ENCODE peak calls at places on chromosomes 4 and X, in nine cellular contexts. Z is CD8-positive, alpha-beta T cell; S is ascending aorta; E is OCI-LY7; N is A549; I is endothelial cell; F is fibroblast of pulmonary artery; W is mammary epithelial cell; O is right atrium auricular region. Y is an unnamed sample.

GRCh38 chr4:70842761-70843435 is 3.2 kb upstream of the GRSF1 start:
- DNase-seq in N (no peak), W (no peak), I (no peak), F (no peak), E (peak), Z (no peak), S (no peak), O (no peak), Y (no peak)

GRCh38 chrX:135421537-135421931 is 210 bp upstream of the SMIM10L2A start:
- DNase-seq in S (peak), W (peak), F (peak), Z (peak), O (peak), I (peak), N (peak), E (peak), Y (peak)

GRCh38 chrX:44871114-44871645 is 1.8 kb upstream of the KDM6A start:
- DNase-seq in I (no peak), F (no peak), E (no peak), O (no peak), S (no peak), N (no peak), W (no peak), Z (no peak), Y (no peak)

GRCh38 chr4:185518494-185518893 is 16.8 kb downstream of the PDLIM3 start:
- DNase-seq in W (no peak), S (no peak), E (no peak), N (no peak), Z (no peak), O (no peak), I (no peak), F (no peak), Y (no peak)

GRCh38 chrX:37047776-37048175 is 39.6 kb downstream of the FAM47C start:
- DNase-seq in S (no peak), Z (no peak), O (no peak), N (no peak), E (no peak), W (no peak), F (no peak), I (no peak), Y (no peak)

GRCh38 chrX:56221101-56221500 is 11.1 kb upstream of the KLF8 start:
- DNase-seq in Z (no peak), I (no peak), W (no peak), E (no peak), S (no peak), F (no peak), N (no peak), O (no peak), Y (no peak)

GRCh38 chr4:11297201-11297600 is 131.5 kb downstream of the HS3ST1 start:
- DNase-seq in W (peak), S (no peak), I (no peak), F (peak), Z (no peak), E (no peak), O (no peak), N (no peak), Y (peak)

GRCh38 chrX:16870861-16871584 is 861 bp upstream of the RBBP7 start:
- DNase-seq in F (peak), W (no peak), Z (no peak), S (no peak), O (no peak), N (no peak), E (peak), I (peak), Y (no peak)

GRCh38 chrX:40402771-40403533 is 177.8 kb upstream of the ATP6AP2 start:
- DNase-seq in E (no peak), F (peak), W (peak), O (no peak), S (no peak), Z (no peak), N (peak), I (no peak), Y (peak)

GRCh38 chr4:163175971-163176958 is 9.6 kb upstream of the NAF1 start:
- DNase-seq in E (no peak), O (no peak), S (no peak), F (no peak), Z (no peak), N (no peak), I (no peak), W (no peak), Y (no peak)
- TF ChIP-seq CTCF in E (no peak), O (no peak), S (no peak), F (no peak), Z (no peak), N (no peak), I (no peak), W (no peak), Y (no peak)

DNA sequence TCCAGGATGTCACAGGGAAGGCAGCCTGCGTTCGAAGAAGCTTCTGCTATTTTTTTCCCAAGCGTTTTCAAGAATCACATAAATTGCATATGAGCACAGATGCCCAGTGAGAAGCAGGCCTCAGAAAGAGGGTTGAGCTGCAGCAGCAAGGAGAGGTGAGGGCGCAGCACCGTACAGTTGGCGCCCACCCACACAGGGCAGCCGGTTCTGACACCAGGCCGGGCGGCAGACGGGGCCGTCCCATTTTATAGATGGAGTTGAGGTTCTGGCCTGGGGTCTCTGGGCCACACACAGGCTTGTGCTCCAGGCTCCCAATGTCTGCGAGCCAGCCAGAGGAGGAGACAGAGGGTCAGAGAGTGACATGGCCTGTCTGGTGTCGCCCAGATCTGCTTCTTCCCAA is 22.8 kb downstream of the CPZ start:
- DNase-seq in Z (no peak), I (no peak), F (no peak), E (no peak), S (no peak), O (no peak), W (no peak), N (no peak), Y (no peak)
- TF ChIP-seq CTCF in Z (no peak), I (no peak), F (no peak), E (no peak), S (no peak), O (no peak), W (no peak), N (no peak), Y (no peak)

GRCh38 chrX:150503898-150504219 is 64.6 kb upstream of the MTM1 start:
- DNase-seq in F (no peak), S (no peak), W (peak), I (no peak), N (no peak), O (no peak), Z (no peak), E (no peak), Y (peak)
- TF ChIP-seq CTCF in F (no peak), S (no peak), W (peak), I (no peak), N (no peak), O (no peak), Z (no peak), E (no peak), Y (no peak)

GRCh38 chrX:57902633-57903032 is 7.6 kb downstream of the ZXDA start:
- DNase-seq in N (no peak), F (no peak), E (no peak), I (no peak), O (no peak), S (no peak), W (no peak), Z (no peak), Y (no peak)
- TF ChIP-seq CTCF in N (no peak), F (no peak), E (no peak), I (no peak), O (no peak), S (no peak), W (no peak), Z (no peak), Y (no peak)

DNA sequence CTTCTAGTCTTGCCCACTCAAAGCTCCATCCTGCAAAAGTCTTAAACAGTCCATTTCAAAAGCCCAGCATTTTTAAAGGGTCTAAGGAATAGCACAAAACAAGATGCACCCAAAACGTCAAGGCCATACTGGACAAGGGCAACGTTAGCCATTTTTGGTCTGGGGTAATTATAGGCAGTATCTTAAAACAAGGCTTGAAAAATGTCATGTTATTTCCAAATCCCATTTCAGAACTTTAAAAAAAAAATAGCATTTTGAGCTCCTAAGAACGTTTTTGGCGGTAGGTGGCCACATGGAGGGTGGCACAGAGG is 584 bp upstream of the TMEM165 start:
- DNase-seq in F (no peak), S (no peak), O (no peak), Z (no peak), W (no peak), N (no peak), I (no peak), E (no peak), Y (no peak)
- TF ChIP-seq CTCF in F (no peak), S (peak), O (no peak), Z (peak), W (peak), N (no peak), I (no peak), E (peak), Y (no peak)

GRCh38 chrX:11352296-11352741 is 59.1 kb downstream of the AMELX start:
- DNase-seq in N (no peak), I (no peak), S (no peak), E (no peak), F (no peak), Z (no peak), W (no peak), O (no peak), Y (no peak)
- TF ChIP-seq CTCF in N (no peak), I (no peak), S (no peak), E (no peak), F (no peak), Z (no peak), W (no peak), O (no peak), Y (no peak)

GRCh38 chr4:26719954-26720552 is 136.2 kb downstream of the TBC1D19 start:
- DNase-seq in F (peak), Z (no peak), E (peak), I (no peak), N (peak), O (no peak), W (no peak), S (no peak), Y (peak)

GRCh38 chr4:26724522-26724921 is 136.1 kb upstream of the STIM2 start:
- DNase-seq in Z (no peak), W (no peak), I (no peak), N (no peak), E (peak), F (no peak), S (no peak), O (no peak), Y (no peak)

GRCh38 chr4:26721685-26722084 is 137.8 kb downstream of the TBC1D19 start:
- DNase-seq in O (no peak), I (no peak), S (no peak), F (no peak), Z (no peak), E (no peak), N (no peak), W (no peak), Y (no peak)

GRCh38 chr4:26726655-26727387 is 133.8 kb upstream of the STIM2 start:
- DNase-seq in W (no peak), S (no peak), Z (no peak), E (no peak), I (no peak), O (no peak), N (no peak), F (no peak), Y (no peak)

DNA sequence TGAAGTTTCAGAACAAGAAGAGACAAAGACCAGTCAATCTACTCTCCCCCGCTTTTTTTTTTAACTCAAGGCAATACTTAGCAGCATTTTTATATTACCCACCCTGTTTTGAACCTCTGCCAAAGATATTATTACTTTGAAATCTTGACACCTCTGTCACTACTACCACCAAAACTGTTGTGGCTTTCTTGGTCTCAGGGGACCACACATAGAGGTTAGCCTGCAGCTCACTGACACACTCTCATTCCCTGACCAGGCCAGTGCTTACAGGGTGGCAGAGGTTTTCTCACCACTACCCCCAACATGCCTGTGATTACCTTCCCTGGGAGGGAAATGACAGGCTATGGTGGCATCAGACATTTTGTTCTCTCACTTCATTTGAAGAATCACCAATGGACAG is 137.4 kb upstream of the STIM2 start:
- DNase-seq in W (no peak), E (peak), F (no peak), N (no peak), O (no peak), S (no peak), I (no peak), Z (no peak), Y (no peak)
- TF ChIP-seq CTCF in W (no peak), E (no peak), F (no peak), N (no peak), O (no peak), S (no peak), I (no peak), Z (no peak), Y (no peak)